ENCODE peak calls at places on chromosomes 3 and 15, in five cellular contexts. T, G, Q, B and M are unnamed samples.

GRCh38 chr3:185028121-185028520 is 124.7 kb downstream of the C3orf70 start:
- DNase-seq in T (no peak), G (no peak), Q (no peak), B (no peak), M (no peak)

GRCh38 chr3:138949445-138950005 is 2.5 kb downstream of the FOXL2NB start:
- DNase-seq in T (no peak), G (no peak), Q (no peak), B (no peak), M (no peak)

GRCh38 chr15:101288905-101289513 is 6.0 kb downstream of the SNRPA1 start:
- DNase-seq in T (no peak), G (no peak), Q (peak; percentile 45), B (no peak), M (peak; percentile 41)

GRCh38 chr15:65132841-65133549 is 613 bp downstream of the PDCD7 start:
- DNase-seq in T (no peak), G (peak; percentile 29), Q (peak; percentile 75), B (peak; percentile 43), M (no peak)

GRCh38 chr3:159858650-159859049 is 130.0 kb upstream of the IL12A start:
- DNase-seq in T (no peak), G (no peak), Q (no peak), B (no peak), M (no peak)

GRCh38 chr3:185225523-185225922 is 28.3 kb downstream of the EHHADH start:
- DNase-seq in T (no peak), G (no peak), Q (no peak), B (no peak), M (no peak)

GRCh38 chr3:196620228-196620627 is 19.3 kb upstream of the NRROS start:
- DNase-seq in T (no peak), G (peak; percentile 53), Q (no peak), B (no peak), M (no peak)

GRCh38 chr15:42384597-42384996 is 25.3 kb downstream of the CAPN3 start:
- DNase-seq in T (no peak), G (no peak), Q (no peak), B (no peak), M (no peak)

GRCh38 chr3:27681249-27681748 is 40.8 kb downstream of the EOMES start:
- DNase-seq in T (peak; percentile 66), G (no peak), Q (peak; percentile 68), B (peak; percentile 31), M (peak; percentile 7)

GRCh38 chr3:34174740-34175139 is 376.3 kb downstream of the PDCD6IP start:
- DNase-seq in T (no peak), G (no peak), Q (no peak), B (no peak), M (no peak)

GRCh38 chr15:54519577-54519976 is 541.3 kb downstream of the UNC13C start:
- DNase-seq in T (no peak), G (no peak), Q (no peak), B (no peak), M (no peak)

GRCh38 chr15:79007066-79007465 is 62.2 kb upstream of the CTSH start:
- DNase-seq in T (no peak), G (no peak), Q (peak; percentile 49), B (no peak), M (no peak)

GRCh38 chr15:99099661-99100060 is 5.2 kb upstream of the SYNM start:
- DNase-seq in T (no peak), G (no peak), Q (no peak), B (no peak), M (no peak)

GRCh38 chr3:25257026-25257425 is 171.0 kb upstream of the RARB start:
- DNase-seq in T (no peak), G (no peak), Q (no peak), B (no peak), M (no peak)

GRCh38 chr15:37099321-37100108 is 834 bp downstream of the MEIS2 start:
- DNase-seq in T (no peak), G (no peak), Q (no peak), B (no peak), M (peak; percentile 36)

GRCh38 chr15:48924528-48925393 is 39.0 kb downstream of the SHC4 start:
- DNase-seq in T (no peak), G (no peak), Q (no peak), B (no peak), M (no peak)

GRCh38 chr3:19749448-19750017 is 184.5 kb downstream of the EFHB start:
- DNase-seq in T (no peak), G (no peak), Q (no peak), B (no peak), M (no peak)

GRCh38 chr3:141000027-141000663 is 51.0 kb upstream of the SPSB4 start:
- DNase-seq in T (peak; percentile 41), G (no peak), Q (peak; percentile 43), B (peak; percentile 50), M (peak; percentile 49)